ENCODE peak calls at places on chromosomes 2 and 18, in five cellular contexts. M is astrocyte of the spinal cord, P is psoas muscle, O is activated T-helper 1 cell treated with Interleukin-2 at 50 U/mL for 16 hours, Y is EL. K is an unnamed sample.

GRCh38 chr2:19841918-19842693 is 59.7 kb downstream of the TTC32 start:
- DNase-seq in M (no peak), P (no peak), O (no peak), Y (no peak), K (no peak)

GRCh38 chr18:54717673-54718435 is 110.4 kb upstream of the RAB27B start:
- DNase-seq in M (peak; percentile 40), P (no peak), O (no peak), Y (no peak), K (peak; percentile 37)

GRCh38 chr2:154015233-154015632 is 143.5 kb downstream of the GALNT13 start:
- DNase-seq in M (no peak), P (no peak), O (no peak), Y (no peak), K (no peak)

GRCh38 chr18:57666818-57667497 is 45.3 kb upstream of the NARS1 start:
- DNase-seq in M (no peak), P (no peak), O (no peak), Y (no peak), K (peak; percentile 24)

GRCh38 chr2:43158259-43158880 is 68.0 kb downstream of the ZFP36L2 start:
- DNase-seq in M (peak; percentile 59), P (peak; percentile 83), O (peak; percentile 40), Y (peak; percentile 84), K (peak; percentile 62)

GRCh38 chr2:230969673-230970015 is 26.3 kb upstream of the SPATA3 start:
- DNase-seq in M (no peak), P (no peak), O (no peak), Y (no peak), K (no peak)

GRCh38 chr2:232623768-232624553 is 9.4 kb upstream of the EFHD1 start:
- DNase-seq in M (no peak), P (no peak), O (no peak), Y (no peak), K (peak; percentile 56)

GRCh38 chr2:33777791-33778190 is 178.7 kb upstream of the FAM98A start:
- DNase-seq in M (no peak), P (no peak), O (no peak), Y (peak; percentile 42), K (no peak)

GRCh38 chr2:230225486-230225885 is at the start of gene SP140:
- DNase-seq in M (no peak), P (peak; percentile 49), O (peak; percentile 65), Y (no peak), K (no peak)

GRCh38 chr2:222835142-222835822 is 25.6 kb upstream of the ACSL3 start:
- DNase-seq in M (no peak), P (no peak), O (no peak), Y (no peak), K (no peak)

GRCh38 chr2:144890828-144891227 is 370.9 kb upstream of the ZEB2 start:
- DNase-seq in M (peak; percentile 31), P (no peak), O (no peak), Y (peak; percentile 6), K (peak; percentile 34)

GRCh38 chr2:178271629-178272333 is 77.5 kb downstream of the OSBPL6 start:
- DNase-seq in M (peak; percentile 75), P (peak; percentile 94), O (no peak), Y (no peak), K (peak; percentile 85)

GRCh38 chr18:23883277-23883790 is 131.2 kb upstream of the TTC39C start:
- DNase-seq in M (no peak), P (peak; percentile 64), O (no peak), Y (no peak), K (no peak)

GRCh38 chr18:42268793-42269192 is 313.8 kb downstream of the PIK3C3 start:
- DNase-seq in M (no peak), P (no peak), O (no peak), Y (no peak), K (no peak)

GRCh38 chr2:210493528-210493927 is 17.0 kb upstream of the LANCL1 start:
- DNase-seq in M (no peak), P (no peak), O (no peak), Y (no peak), K (no peak)

GRCh38 chr2:127884436-127884835 is 1.3 kb downstream of the AMMECR1L start:
- DNase-seq in M (peak; percentile 48), P (no peak), O (no peak), Y (peak; percentile 58), K (no peak)

GRCh38 chr2:207274541-207274940 is 108.8 kb upstream of the KLF7 start:
- DNase-seq in M (no peak), P (no peak), O (no peak), Y (no peak), K (no peak)

GRCh38 chr2:102585704-102586404 is 33.5 kb upstream of the SLC9A2 start:
- DNase-seq in M (no peak), P (no peak), O (no peak), Y (no peak), K (peak; percentile 16)